ENCODE peak calls at places on chromosome 16, in nine cellular contexts. L, F, O, X, W, U, M, B and E are unnamed samples.
A peak's percentile ranks its signal among the peaks of the same experiment; 100 is the strongest.

GRCh38 chr16:78493573-78493972 is 394.1 kb downstream of the WWOX start:
- DNase-seq in M (no peak), F (no peak), B (no peak), O (no peak), U (no peak), L (no peak), X (no peak), W (no peak), E (no peak)

GRCh38 chr16:53629151-53629550 is 74.5 kb downstream of the RPGRIP1L start:
- DNase-seq in W (no peak), U (no peak), L (no peak), O (no peak), M (no peak), X (no peak), B (no peak), F (no peak), E (no peak)

GRCh38 chr16:23570992-23571632 is 13.6 kb downstream of the UBFD1 start:
- DNase-seq in B (no peak), F (no peak), L (no peak), U (no peak), M (no peak), X (no peak), W (no peak), O (no peak), E (no peak)

GRCh38 chr16:3730161-3731125 is 13.1 kb upstream of the TRAP1 start:
- DNase-seq in B (no peak), L (no peak), F (no peak), U (no peak), M (no peak), X (no peak), O (no peak), W (no peak), E (no peak)

GRCh38 chr16:80557037-80557436 is 16.2 kb downstream of the DYNLRB2 start:
- DNase-seq in L (no peak), U (no peak), O (no peak), B (no peak), W (no peak), F (no peak), M (no peak), X (no peak), E (no peak)

GRCh38 chr16:26598061-26598460 is 468.7 kb upstream of the C16orf82 start:
- DNase-seq in U (no peak), X (peak; percentile 25), O (no peak), F (no peak), L (peak; percentile 79), M (peak; percentile 28), B (no peak), W (no peak), E (peak; percentile 69)

GRCh38 chr16:10332301-10332700 is 53.6 kb upstream of the ATF7IP2 start:
- DNase-seq in W (no peak), X (no peak), L (no peak), U (no peak), O (no peak), B (no peak), F (no peak), M (no peak), E (no peak)

GRCh38 chr16:7408700-7409340 is 76.2 kb downstream of the RBFOX1 start:
- DNase-seq in B (no peak), U (no peak), W (no peak), L (no peak), M (no peak), O (no peak), F (no peak), X (no peak), E (no peak)

GRCh38 chr16:82439678-82440293 is 187.0 kb upstream of the CDH13 start:
- DNase-seq in U (no peak), F (peak; percentile 4), W (no peak), X (no peak), B (peak; percentile 41), O (peak; percentile 36), M (no peak), L (no peak), E (peak; percentile 7)

GRCh38 chr16:10895053-10895946 is 18.3 kb downstream of the CIITA start:
- DNase-seq in W (no peak), M (no peak), B (peak; percentile 58), O (no peak), F (no peak), X (peak; percentile 7), U (no peak), L (no peak), E (peak; percentile 78)

GRCh38 chr16:83973077-83973476 is 5.0 kb downstream of the NECAB2 start:
- DNase-seq in B (no peak), L (no peak), W (no peak), U (no peak), O (no peak), F (no peak), X (no peak), M (no peak), E (no peak)

GRCh38 chr16:85759136-85759535 is 8.2 kb upstream of the C16orf74 start:
- DNase-seq in W (no peak), U (no peak), L (no peak), O (no peak), M (no peak), B (no peak), X (no peak), F (no peak), E (no peak)

GRCh38 chr16:22163806-22164205 is 1.5 kb downstream of the SDR42E2 start:
- DNase-seq in O (no peak), F (no peak), L (no peak), B (no peak), M (no peak), U (no peak), X (no peak), W (no peak), E (no peak)

GRCh38 chr16:3487521-3488410 is 7.5 kb downstream of the C16orf90 start:
- DNase-seq in U (no peak), F (no peak), X (no peak), M (no peak), O (no peak), B (no peak), L (no peak), W (no peak), E (no peak)

GRCh38 chr16:51243836-51244483 is 92.9 kb upstream of the SALL1 start:
- DNase-seq in O (no peak), M (no peak), L (no peak), W (no peak), U (no peak), B (no peak), F (no peak), X (no peak), E (no peak)

GRCh38 chr16:72467157-72467759 is 295.3 kb upstream of the PMFBP1 start:
- DNase-seq in X (no peak), O (no peak), L (no peak), B (peak; percentile 72), F (no peak), M (no peak), U (peak; percentile 46), W (no peak), E (peak; percentile 8)

GRCh38 chr16:49158029-49158642 is 123.5 kb downstream of the CBLN1 start:
- DNase-seq in M (no peak), U (no peak), F (peak; percentile 13), B (peak; percentile 29), W (no peak), O (no peak), L (no peak), X (no peak), E (peak; percentile 70)